ENCODE peak calls at places on chromosomes 4 and X, in nine cellular contexts. U, J, T, Z, G, L, N, K and B are unnamed samples. For H3K4me1, the result is how much of the 10 kb centered on the place peaks cover.

GRCh38 chrX:68917799-68918198 is 89.0 kb downstream of the EFNB1 start:
- DNase-seq in G (no peak), T (no peak), U (no peak), L (no peak), N (no peak), K (no peak), J (no peak), Z (no peak), B (no peak)

GRCh38 chr4:48899950-48900349 is 6.6 kb downstream of the OCIAD2 start:
- DNase-seq in N (no peak), Z (no peak), U (no peak), L (peak), J (no peak), K (no peak), G (no peak), T (no peak), B (no peak)

GRCh38 chr4:73208376-73208775 is 50.2 kb downstream of the ANKRD17 start:
- DNase-seq in J (no peak), L (no peak), N (no peak), G (no peak), T (no peak), Z (no peak), K (no peak), U (no peak), B (no peak)

GRCh38 chr4:124947622-124948265 is 235.2 kb upstream of the ANKRD50 start:
- DNase-seq in L (peak), N (no peak), K (no peak), Z (no peak), J (no peak), U (no peak), T (no peak), G (no peak), B (no peak)

GRCh38 chr4:76495166-76495565 is 60.1 kb downstream of the SHROOM3 start:
- DNase-seq in K (no peak), T (no peak), J (no peak), Z (no peak), N (no peak), U (no peak), L (no peak), G (no peak), B (no peak)

GRCh38 chrX:65783746-65784145 is 116.3 kb downstream of the MSN start:
- DNase-seq in T (no peak), U (no peak), L (no peak), J (no peak), Z (no peak), K (no peak), G (no peak), N (no peak), B (no peak)

GRCh38 chrX:47804315-47804714 is 32.4 kb upstream of the ZNF81 start:
- DNase-seq in Z (no peak), G (no peak), K (no peak), N (no peak), J (no peak), L (no peak), T (no peak), U (no peak), B (no peak)

GRCh38 chr4:182736207-182736606 is 181.0 kb downstream of the DCTD start:
- DNase-seq in G (no peak), N (no peak), K (no peak), U (peak), T (no peak), Z (no peak), L (no peak), J (no peak), B (no peak)

GRCh38 chr4:117596917-117597316 is 437.4 kb upstream of the NDST3 start:
- DNase-seq in T (no peak), G (no peak), U (no peak), L (no peak), K (no peak), Z (no peak), N (no peak), J (no peak), B (no peak)

GRCh38 chr4:87574996-87575395 is 33.3 kb upstream of the DSPP start:
- DNase-seq in Z (no peak), K (no peak), U (no peak), T (no peak), G (no peak), L (no peak), N (no peak), J (no peak), B (no peak)

GRCh38 chrX:151722241-151722846 is 6.5 kb downstream of the FATE1 start:
- DNase-seq in Z (peak), U (no peak), N (peak), T (peak), J (peak), G (no peak), L (no peak), K (no peak), B (peak)

GRCh38 chrX:107676559-107677378 is 48.5 kb downstream of the PRPS1 start:
- DNase-seq in L (peak), T (peak), K (peak), J (peak), G (peak), U (peak), Z (peak), N (peak), B (peak)

GRCh38 chr4:156710571-156711195 is 260.9 kb downstream of the PDGFC start:
- DNase-seq in L (no peak), T (no peak), N (no peak), G (no peak), J (no peak), Z (no peak), K (no peak), U (no peak), B (no peak)

GRCh38 chr4:26404597-26405323 is 83.9 kb downstream of the RBPJ start:
- DNase-seq in N (no peak), Z (no peak), K (no peak), G (no peak), L (no peak), U (no peak), J (no peak), T (no peak), B (no peak)

DNA sequence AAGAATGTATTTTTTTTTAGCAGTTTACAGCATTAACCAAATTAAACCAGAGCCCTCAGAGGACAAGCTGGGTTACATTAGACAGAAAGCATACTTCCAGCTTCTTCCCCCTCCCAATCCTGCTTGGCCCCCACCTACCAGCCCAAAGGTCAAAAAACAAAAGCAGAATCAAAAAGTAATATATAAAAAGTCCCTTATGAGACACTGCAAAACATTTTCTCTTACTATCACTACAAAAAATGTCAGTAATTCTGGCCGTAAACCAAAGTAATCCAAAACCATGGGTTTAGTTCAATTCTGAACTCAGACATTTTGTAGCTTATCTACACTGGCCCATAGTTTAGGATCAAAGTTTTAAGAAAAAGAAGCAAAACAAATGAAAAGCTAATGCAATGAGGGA is 38.0 kb downstream of the APBB2 start:
- DNase-seq in N (no peak), G (no peak), L (peak), T (no peak), U (no peak), K (no peak), Z (no peak), J (no peak), B (no peak)
- TF ChIP-seq POLR2AphosphoS5 in N (no peak), G (no peak), L (no peak), T (no peak), U (no peak), K (no peak), Z (no peak), J (no peak), B (no peak)

DNA sequence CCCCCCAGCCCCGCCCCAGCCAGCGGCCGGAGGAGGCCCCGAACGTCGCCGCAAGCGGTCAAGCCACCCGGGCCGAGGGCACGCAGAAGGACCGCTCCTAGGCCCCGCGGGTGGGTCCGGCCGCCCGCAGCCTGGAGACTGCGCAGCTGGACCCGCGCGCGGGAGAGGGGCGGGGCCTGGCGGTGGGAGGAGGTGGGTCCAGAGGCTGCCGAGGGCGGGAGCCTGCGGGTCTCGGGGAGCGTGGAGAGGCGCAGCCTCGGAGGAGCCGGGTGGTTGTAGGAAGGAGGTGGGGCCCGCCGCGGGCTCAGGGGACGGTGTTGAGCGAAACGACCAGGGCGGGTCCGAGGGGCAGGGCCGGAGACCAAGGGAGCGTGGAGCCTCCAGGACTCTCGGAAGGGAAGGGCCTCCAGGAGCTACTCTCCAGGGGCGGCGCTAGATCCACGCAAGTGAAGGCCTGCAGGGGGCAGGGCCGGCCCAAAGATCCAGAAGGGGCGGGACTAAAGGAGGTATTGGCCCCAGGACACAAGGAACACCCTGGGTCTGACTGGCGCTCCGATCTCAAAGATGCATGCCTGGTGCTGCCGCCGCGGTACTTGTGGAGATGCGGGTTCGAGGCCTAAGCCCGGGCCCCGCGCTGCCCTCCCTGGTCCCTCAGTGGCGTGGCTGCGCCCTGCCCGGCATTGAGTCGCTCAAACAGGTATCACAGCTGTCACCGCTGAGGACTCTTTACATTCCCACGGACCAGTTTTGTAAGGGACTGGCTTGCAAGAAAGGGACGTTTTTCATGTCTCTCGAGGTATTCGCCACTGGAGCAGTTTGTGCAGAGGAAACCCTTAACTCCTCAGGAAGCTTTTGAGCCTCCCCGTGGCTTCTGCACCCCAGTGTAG is 5.9 kb downstream of the TIMM17B start:
- DNase-seq in G (peak), T (peak), K (peak), N (peak), L (peak), Z (peak), J (peak), U (peak), B (peak)
- TF ChIP-seq POLR2A in G (peak), T (peak), K (peak), N (no peak), L (no peak), Z (no peak), J (no peak), U (no peak), B (no peak)

GRCh38 chr4:1248262-1249147 is at the start of gene CTBP1:
- DNase-seq in J (peak), U (no peak), K (peak), T (peak), G (peak), Z (peak), N (peak), L (peak), B (peak)
- H3K4me1 ChIP-seq in J (half or more), U (half or more), K (under half), T (half or more), G (under half), Z (half or more), N (half or more), L (under half), B (half or more)

GRCh38 chr4:107994894-107995293 is 5.2 kb downstream of the HADH start:
- DNase-seq in N (no peak), U (no peak), J (no peak), Z (no peak), T (no peak), K (no peak), G (no peak), L (no peak), B (no peak)
- TF ChIP-seq POLR2AphosphoS5 in N (no peak), U (no peak), J (no peak), Z (no peak), T (no peak), K (no peak), G (no peak), L (no peak), B (no peak)

GRCh38 chr4:80540785-80541469 is 205.4 kb downstream of the CFAP299 start:
- DNase-seq in L (no peak), U (no peak), T (no peak), N (no peak), K (no peak), G (no peak), Z (no peak), J (no peak), B (no peak)

GRCh38 chr4:80539190-80539589 is 203.7 kb downstream of the CFAP299 start:
- DNase-seq in K (no peak), T (no peak), Z (no peak), J (no peak), L (no peak), U (no peak), N (no peak), G (no peak), B (no peak)

GRCh38 chr4:80535551-80535950 is 200.0 kb downstream of the CFAP299 start:
- DNase-seq in Z (no peak), K (no peak), N (no peak), J (no peak), L (no peak), U (no peak), G (no peak), T (no peak), B (no peak)

GRCh38 chr4:80540349-80540748 is 204.8 kb downstream of the CFAP299 start:
- DNase-seq in T (no peak), J (no peak), L (no peak), U (no peak), G (no peak), K (no peak), Z (no peak), N (no peak), B (no peak)

GRCh38 chr4:80538276-80538926 is 202.9 kb downstream of the CFAP299 start:
- DNase-seq in L (no peak), K (no peak), U (no peak), Z (no peak), T (no peak), J (no peak), G (no peak), N (no peak), B (no peak)
- TF ChIP-seq POLR2A in L (no peak), K (no peak), U (no peak), Z (no peak), T (no peak), J (no peak), G (no peak), N (no peak), B (no peak)

DNA sequence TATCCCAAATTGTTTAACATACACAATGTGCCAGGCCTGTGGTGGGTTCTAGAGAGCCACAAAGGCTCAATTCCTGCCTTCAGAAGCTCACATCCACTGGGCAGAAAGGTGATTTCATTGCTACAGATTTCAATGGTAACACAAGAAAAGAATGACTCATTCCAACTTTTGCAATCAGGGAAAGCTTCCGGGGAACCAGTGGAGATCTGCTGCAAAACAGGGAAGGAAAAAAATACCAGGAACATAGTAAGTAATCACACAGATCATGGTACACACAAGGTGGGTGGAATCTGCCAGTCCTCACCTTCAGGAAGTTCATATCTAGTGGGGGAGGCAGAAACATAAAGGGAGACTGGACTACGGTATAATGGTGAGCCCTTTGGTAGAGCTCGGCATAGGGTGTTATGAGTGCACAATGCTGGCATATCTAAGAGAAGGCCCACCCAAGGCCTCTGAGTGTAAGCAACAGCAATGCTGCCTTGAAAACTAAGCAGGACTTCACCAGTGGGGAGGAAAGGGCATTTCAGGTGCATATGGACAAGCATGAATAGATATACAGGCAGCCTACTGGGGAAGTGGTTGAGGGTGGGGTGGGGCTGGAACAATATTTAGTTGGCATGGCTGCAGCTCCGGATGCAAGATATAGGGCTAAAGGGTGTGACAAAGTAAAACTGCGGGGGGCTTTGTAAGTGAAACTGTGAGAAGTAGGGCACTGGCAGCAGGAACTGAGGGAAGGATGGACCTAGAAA is 24.2 kb downstream of the GPRIN3 start:
- DNase-seq in G (no peak), Z (no peak), L (no peak), N (no peak), T (peak), J (peak), U (no peak), K (no peak), B (no peak)
- H3K4me1 ChIP-seq in G (under half), Z (under half), L (under half), N (under half), T (under half), J (under half), U (under half), K (under half), B (under half)

GRCh38 chr4:53321151-53321987 is 44.5 kb downstream of the SCFD2 start:
- DNase-seq in J (no peak), K (no peak), T (no peak), N (no peak), L (peak), U (no peak), G (no peak), Z (no peak), B (no peak)
- TF ChIP-seq POLR2AphosphoS5 in J (no peak), K (no peak), T (no peak), N (no peak), L (peak), U (no peak), G (no peak), Z (no peak), B (no peak)